ENCODE peak calls at places on chromosomes 11 and 22, in four cellular contexts. Z is kidney, Y is mesenchymal stem cell, J is fibroblast of mammary gland. C is an unnamed sample.

GRCh38 chr11:61488651-61489291 is 19.8 kb upstream of the LRRC10B start:
- DNase-seq in Z (peak; percentile 93), Y (peak; percentile 40), J (peak; percentile 30), C (peak; percentile 97)

GRCh38 chr11:3623126-3623525 is 18.7 kb downstream of the ART5 start:
- DNase-seq in J (no peak), Z (no peak), Y (no peak), C (no peak)

GRCh38 chr22:43378011-43378704 is 33.7 kb upstream of the MPPED1 start:
- DNase-seq in J (no peak), Z (peak; percentile 30), Y (peak; percentile 79), C (peak; percentile 48)

GRCh38 chr11:10669258-10670033 is 24.1 kb downstream of the IRAG1 start:
- DNase-seq in Y (peak; percentile 92), Z (no peak), J (peak; percentile 70), C (no peak)

GRCh38 chr11:35192347-35192746 is 53.4 kb downstream of the CD44 start:
- DNase-seq in Y (peak; percentile 94), J (peak; percentile 43), Z (peak; percentile 89), C (peak; percentile 80)

GRCh38 chr11:66745356-66746235 is 16.6 kb upstream of the SPTBN2 start:
- DNase-seq in Z (peak; percentile 79), Y (peak; percentile 7), J (no peak), C (peak; percentile 46)

GRCh38 chr22:45149671-45150070 is 14.1 kb upstream of the NUP50 start:
- DNase-seq in Z (no peak), J (peak; percentile 51), Y (peak; percentile 38), C (no peak)

GRCh38 chr11:66069715-66070603 is at the start of gene PACS1:
- DNase-seq in Y (peak; percentile 73), J (peak; percentile 70), Z (peak; percentile 96), C (peak; percentile 82)

GRCh38 chr11:128733440-128734115 is 39.7 kb downstream of the FLI1 start:
- DNase-seq in Y (peak; percentile 60), J (no peak), Z (no peak), C (no peak)

GRCh38 chr11:11757871-11758270 is 83.9 kb upstream of the USP47 start:
- DNase-seq in Y (no peak), J (peak; percentile 62), Z (no peak), C (no peak)

GRCh38 chr11:118010738-118011461 is 24.7 kb downstream of the IL10RA start:
- DNase-seq in J (no peak), Y (no peak), Z (no peak), C (peak; percentile 61)

GRCh38 chr11:34302046-34302921 is 55.5 kb downstream of the ABTB2 start:
- DNase-seq in Y (peak; percentile 92), Z (no peak), J (peak; percentile 96), C (no peak)

GRCh38 chr11:8258289-8258688 is 5.4 kb downstream of the LMO1 start:
- DNase-seq in Z (peak; percentile 63), Y (no peak), J (no peak), C (peak; percentile 18)

GRCh38 chr11:15412054-15412453 is 297.3 kb downstream of the INSC start:
- DNase-seq in J (no peak), Y (no peak), Z (no peak), C (no peak)

GRCh38 chr22:47192651-47193437 is 430.4 kb downstream of the TBC1D22A start:
- DNase-seq in Z (peak; percentile 63), Y (no peak), J (no peak), C (no peak)

GRCh38 chr11:1843796-1844195 is 5.0 kb downstream of the TNNI2 start:
- DNase-seq in Y (no peak), J (no peak), Z (peak; percentile 74), C (no peak)
- H3K4me3 ChIP-seq in Y (no peak overlapping the region), J (no peak overlapping the region), Z (no peak overlapping the region), C (no peak overlapping the region)

GRCh38 chr22:31102441-31103081 is 4.8 kb downstream of the SELENOM start:
- DNase-seq in J (peak; percentile 96), Z (peak; percentile 91), Y (peak; percentile 99), C (no peak)
- H3K4me3 ChIP-seq in J (no peak overlapping the region), Z (no peak overlapping the region), Y (peak overlapping the region; percentile 1), C (no peak overlapping the region)

GRCh38 chr11:62552931-62553838 is 6.6 kb upstream of the AHNAK start:
- DNase-seq in J (peak; percentile 97), Z (peak; percentile 97), Y (peak; percentile 98), C (peak; percentile 84)

GRCh38 chr11:62555464-62556092 is 9.0 kb upstream of the AHNAK start:
- DNase-seq in J (peak; percentile 67), Y (no peak), Z (peak; percentile 71), C (no peak)

GRCh38 chr11:62553839-62554361 is 7.3 kb upstream of the AHNAK start:
- DNase-seq in J (peak; percentile 96), Z (no peak), Y (peak; percentile 93), C (peak; percentile 19)

GRCh38 chr11:62554377-62554776 is 7.8 kb upstream of the AHNAK start:
- DNase-seq in Z (peak; percentile 75), Y (no peak), J (no peak), C (no peak)

GRCh38 chr11:62552465-62552782 is 5.8 kb upstream of the AHNAK start:
- DNase-seq in Y (peak; percentile 76), Z (no peak), J (peak; percentile 82), C (no peak)
- H3K4me3 ChIP-seq in Y (peak overlapping the region; percentile 77), Z (peak overlapping the region; percentile 1), J (no peak overlapping the region), C (no peak overlapping the region)

GRCh38 chr22:37052386-37053309 is 1.1 kb downstream of the KCTD17 start:
- DNase-seq in Z (peak; percentile 77), J (no peak), Y (no peak), C (no peak)
- H3K4me3 ChIP-seq in Z (peak overlapping the region; percentile 35), J (peak overlapping the region; percentile 60), Y (peak overlapping the region; percentile 91), C (peak overlapping the region; percentile 52)

GRCh38 chr22:38959574-38959973 is 2.2 kb downstream of the APOBEC3A start:
- DNase-seq in J (no peak), Z (peak; percentile 43), Y (no peak), C (no peak)
- H3K4me3 ChIP-seq in J (no peak overlapping the region), Z (no peak overlapping the region), Y (no peak overlapping the region), C (no peak overlapping the region)

DNA sequence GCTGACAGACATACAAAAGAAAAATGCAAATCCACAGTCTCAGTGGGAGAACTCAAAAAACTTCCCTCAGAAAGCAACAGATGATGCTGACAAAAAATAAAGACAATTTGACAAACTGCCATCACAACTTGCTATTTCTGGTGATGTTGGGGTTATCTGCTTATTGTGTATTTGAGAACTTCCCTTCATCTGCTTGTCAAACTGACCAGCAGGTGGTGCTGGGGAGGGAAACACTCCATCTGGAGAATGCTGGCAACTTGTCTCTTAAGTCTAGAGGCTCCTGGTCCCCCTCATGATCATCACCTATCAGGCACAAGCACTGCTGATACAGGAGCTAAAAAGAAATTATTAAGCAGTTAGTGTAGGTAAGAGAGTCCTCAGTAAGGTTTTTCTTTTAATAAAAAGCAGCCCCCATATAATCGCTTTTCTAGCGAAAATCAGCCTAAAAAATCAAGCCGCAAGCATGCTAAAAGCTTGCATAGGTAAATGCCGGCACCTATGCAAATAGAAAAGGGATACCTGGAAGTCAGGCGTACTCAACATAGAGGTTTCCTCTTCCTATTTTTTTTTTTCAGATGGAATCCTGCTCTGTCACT is 9.8 kb upstream of the FAM111B start:
- DNase-seq in Z (no peak), J (peak; percentile 66), Y (peak; percentile 71), C (no peak)
- H3K4me3 ChIP-seq in Z (no peak overlapping the region), J (no peak overlapping the region), Y (no peak overlapping the region), C (no peak overlapping the region)

DNA sequence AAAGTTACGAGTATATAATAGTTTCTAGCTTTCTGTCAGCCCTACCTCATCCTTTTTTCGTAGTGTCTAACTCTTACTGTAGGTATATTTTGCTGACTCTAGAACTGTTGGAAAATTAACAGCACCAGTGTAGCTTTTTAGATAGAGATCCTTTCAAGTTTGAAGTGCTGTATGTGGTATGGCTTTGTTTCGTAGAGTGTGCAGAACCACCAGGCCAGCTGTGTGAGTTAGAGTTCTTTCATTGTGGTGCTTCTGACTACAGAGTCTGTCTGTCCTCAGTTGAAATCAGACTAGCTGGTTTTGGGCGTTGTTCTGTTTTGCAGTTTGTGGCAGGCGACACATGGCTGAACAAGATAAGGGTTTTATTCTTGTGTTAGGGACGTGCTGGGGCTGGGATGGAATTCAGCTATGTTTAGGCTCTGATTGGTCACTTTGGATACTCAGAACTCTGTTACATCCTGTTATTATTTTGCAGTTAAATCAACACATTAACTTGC is 3.2 kb downstream of the ARHGEF12 start:
- DNase-seq in J (peak; percentile 35), Z (no peak), Y (peak; percentile 65), C (no peak)
- H3K4me3 ChIP-seq in J (peak overlapping the region; percentile 33), Z (peak overlapping the region; percentile 88), Y (peak overlapping the region; percentile 97), C (peak overlapping the region; percentile 86)

GRCh38 chr11:31809857-31810778 is 1.0 kb downstream of the PAX6 start:
- DNase-seq in J (peak; percentile 26), Y (peak; percentile 46), Z (peak; percentile 75), C (no peak)
- H3K4me3 ChIP-seq in J (no peak overlapping the region), Y (peak overlapping the region; percentile 55), Z (peak overlapping the region; percentile 32), C (peak overlapping the region; percentile 33)

GRCh38 chr11:124194283-124194682 is 11.1 kb downstream of the OR10D3 start:
- DNase-seq in Y (no peak), Z (no peak), J (no peak), C (no peak)
- H3K4me3 ChIP-seq in Y (peak overlapping the region; percentile 60), Z (no peak overlapping the region), J (no peak overlapping the region), C (no peak overlapping the region)

DNA sequence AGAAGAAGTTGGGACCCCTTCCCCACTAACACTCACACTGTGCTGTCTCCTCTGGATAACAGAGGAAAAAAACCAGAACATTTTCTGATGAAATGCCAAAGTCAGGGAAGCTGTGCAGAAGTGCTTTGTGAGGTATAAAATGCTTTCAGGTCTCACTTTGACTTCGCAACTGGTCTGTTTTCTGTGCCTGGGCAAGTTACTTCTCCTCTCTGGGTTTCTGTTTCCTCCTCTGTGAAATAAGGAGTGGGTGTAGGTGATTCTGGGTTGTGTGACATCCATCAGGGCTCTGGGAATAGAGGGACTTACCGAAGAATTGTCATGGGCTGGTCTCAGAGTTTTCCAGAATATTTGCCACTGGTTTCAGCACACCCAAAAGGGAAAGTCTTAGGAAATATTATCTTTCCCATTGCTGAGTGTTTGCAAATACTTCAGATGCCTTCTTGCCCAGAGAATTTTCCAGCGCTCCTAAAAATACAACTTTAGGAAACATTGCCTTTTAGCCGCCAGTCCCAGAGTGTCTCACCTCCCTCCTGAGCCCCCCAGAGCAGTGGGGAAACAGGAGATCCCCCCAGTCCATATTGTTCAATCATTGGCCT is 118.5 kb downstream of the KIAA1671 start:
- DNase-seq in Z (no peak), J (no peak), Y (peak; percentile 47), C (no peak)
- H3K4me3 ChIP-seq in Z (peak overlapping the region; percentile 4), J (no peak overlapping the region), Y (no peak overlapping the region), C (no peak overlapping the region)

C was measured in right lobe of liver.